ENCODE peak calls at places on chromosomes 3 and 15, in nine cellular contexts. One of them, this sample, is unnamed.

GRCh38 chr3:147089286-147089685 is 317.1 kb downstream of the ZIC4 start:
- DNase-seq in MM.1S: no peak
- DNase-seq in pancreas: no peak
- DNase-seq in HCT116: no peak
- DNase-seq in CD4-positive, alpha-beta T cell: no peak
- DNase-seq in psoas muscle: no peak
- DNase-seq in adrenal gland: no peak
- DNase-seq in choroid plexus epithelial cell: no peak
- DNase-seq in progenitor cell of endocrine pancreas: no peak
- DNase-seq in this sample: no peak

GRCh38 chr15:49199666-49200065 is 29.6 kb downstream of the GALK2 start:
- DNase-seq in progenitor cell of endocrine pancreas: no peak
- DNase-seq in psoas muscle: no peak
- DNase-seq in CD4-positive, alpha-beta T cell: no peak
- DNase-seq in MM.1S: no peak
- DNase-seq in pancreas: no peak
- DNase-seq in HCT116: no peak
- DNase-seq in choroid plexus epithelial cell: peak; percentile 35
- DNase-seq in adrenal gland: no peak
- DNase-seq in this sample: no peak

GRCh38 chr15:52463638-52464037 is 65.0 kb downstream of the MYO5A start:
- DNase-seq in CD4-positive, alpha-beta T cell: no peak
- DNase-seq in pancreas: no peak
- DNase-seq in choroid plexus epithelial cell: peak; percentile 38
- DNase-seq in MM.1S: peak; percentile 70
- DNase-seq in adrenal gland: no peak
- DNase-seq in progenitor cell of endocrine pancreas: no peak
- DNase-seq in HCT116: no peak
- DNase-seq in psoas muscle: no peak
- DNase-seq in this sample: no peak

GRCh38 chr15:67946701-67947100 is 106.9 kb upstream of the RNU6-1 start:
- DNase-seq in choroid plexus epithelial cell: no peak
- DNase-seq in adrenal gland: no peak
- DNase-seq in HCT116: no peak
- DNase-seq in CD4-positive, alpha-beta T cell: no peak
- DNase-seq in pancreas: no peak
- DNase-seq in MM.1S: peak; percentile 71
- DNase-seq in progenitor cell of endocrine pancreas: no peak
- DNase-seq in psoas muscle: no peak
- DNase-seq in this sample: no peak

GRCh38 chr3:181952221-181952620 is 240.5 kb downstream of the SOX2 start:
- DNase-seq in progenitor cell of endocrine pancreas: no peak
- DNase-seq in adrenal gland: no peak
- DNase-seq in CD4-positive, alpha-beta T cell: no peak
- DNase-seq in choroid plexus epithelial cell: no peak
- DNase-seq in psoas muscle: no peak
- DNase-seq in HCT116: no peak
- DNase-seq in pancreas: no peak
- DNase-seq in MM.1S: no peak
- DNase-seq in this sample: no peak

GRCh38 chr15:74592222-74592621 is 23.4 kb upstream of the CLK3 start:
- DNase-seq in MM.1S: no peak
- DNase-seq in psoas muscle: no peak
- DNase-seq in adrenal gland: no peak
- DNase-seq in choroid plexus epithelial cell: no peak
- DNase-seq in HCT116: no peak
- DNase-seq in progenitor cell of endocrine pancreas: no peak
- DNase-seq in pancreas: no peak
- DNase-seq in CD4-positive, alpha-beta T cell: no peak
- DNase-seq in this sample: no peak

GRCh38 chr15:68442041-68442440 is 10.1 kb upstream of the ITGA11 start:
- DNase-seq in psoas muscle: no peak
- DNase-seq in adrenal gland: peak; percentile 67
- DNase-seq in CD4-positive, alpha-beta T cell: no peak
- DNase-seq in pancreas: no peak
- DNase-seq in choroid plexus epithelial cell: no peak
- DNase-seq in MM.1S: no peak
- DNase-seq in HCT116: no peak
- DNase-seq in progenitor cell of endocrine pancreas: no peak
- DNase-seq in this sample: no peak

GRCh38 chr15:88703533-88703932 is 64.7 kb downstream of the ISG20 start:
- DNase-seq in progenitor cell of endocrine pancreas: no peak
- DNase-seq in choroid plexus epithelial cell: no peak
- DNase-seq in HCT116: no peak
- DNase-seq in MM.1S: no peak
- DNase-seq in pancreas: no peak
- DNase-seq in adrenal gland: no peak
- DNase-seq in psoas muscle: no peak
- DNase-seq in CD4-positive, alpha-beta T cell: no peak
- DNase-seq in this sample: no peak

GRCh38 chr3:59970384-59970783 is 920.6 kb upstream of the CFAP20DC start:
- DNase-seq in CD4-positive, alpha-beta T cell: no peak
- DNase-seq in MM.1S: no peak
- DNase-seq in pancreas: no peak
- DNase-seq in HCT116: no peak
- DNase-seq in progenitor cell of endocrine pancreas: no peak
- DNase-seq in psoas muscle: no peak
- DNase-seq in choroid plexus epithelial cell: no peak
- DNase-seq in adrenal gland: no peak
- DNase-seq in this sample: no peak

GRCh38 chr15:83449928-83450501 is 2.9 kb downstream of the SH3GL3 start:
- DNase-seq in MM.1S: no peak
- DNase-seq in pancreas: no peak
- DNase-seq in psoas muscle: no peak
- DNase-seq in choroid plexus epithelial cell: peak; percentile 26
- DNase-seq in progenitor cell of endocrine pancreas: no peak
- DNase-seq in CD4-positive, alpha-beta T cell: no peak
- DNase-seq in adrenal gland: no peak
- DNase-seq in HCT116: no peak
- DNase-seq in this sample: no peak

GRCh38 chr3:50356553-50356952 is 2.8 kb downstream of the TMEM115 start:
- DNase-seq in MM.1S: no peak
- DNase-seq in choroid plexus epithelial cell: no peak
- DNase-seq in CD4-positive, alpha-beta T cell: no peak
- DNase-seq in adrenal gland: no peak
- DNase-seq in psoas muscle: no peak
- DNase-seq in progenitor cell of endocrine pancreas: no peak
- DNase-seq in pancreas: peak; percentile 59
- DNase-seq in HCT116: no peak
- DNase-seq in this sample: no peak

GRCh38 chr3:50355829-50356552 is 3.3 kb downstream of the TMEM115 start:
- DNase-seq in CD4-positive, alpha-beta T cell: no peak
- DNase-seq in progenitor cell of endocrine pancreas: no peak
- DNase-seq in psoas muscle: no peak
- DNase-seq in adrenal gland: no peak
- DNase-seq in pancreas: no peak
- DNase-seq in MM.1S: no peak
- DNase-seq in choroid plexus epithelial cell: no peak
- DNase-seq in HCT116: no peak
- DNase-seq in this sample: no peak

GRCh38 chr3:50358355-50358926 is 880 bp downstream of the TMEM115 start:
- DNase-seq in HCT116: no peak
- DNase-seq in pancreas: peak; percentile 50
- DNase-seq in choroid plexus epithelial cell: no peak
- DNase-seq in CD4-positive, alpha-beta T cell: no peak
- DNase-seq in progenitor cell of endocrine pancreas: no peak
- DNase-seq in MM.1S: no peak
- DNase-seq in psoas muscle: no peak
- DNase-seq in adrenal gland: no peak
- DNase-seq in this sample: no peak

GRCh38 chr3:50358927-50359759 is at the start of gene TMEM115:
- DNase-seq in psoas muscle: peak; percentile 96
- DNase-seq in HCT116: peak; percentile 96
- DNase-seq in progenitor cell of endocrine pancreas: peak; percentile 88
- DNase-seq in adrenal gland: peak; percentile 97
- DNase-seq in choroid plexus epithelial cell: peak; percentile 100
- DNase-seq in CD4-positive, alpha-beta T cell: peak; percentile 89
- DNase-seq in MM.1S: peak; percentile 98
- DNase-seq in pancreas: peak; percentile 94
- DNase-seq in this sample: peak; percentile 97

DNA sequence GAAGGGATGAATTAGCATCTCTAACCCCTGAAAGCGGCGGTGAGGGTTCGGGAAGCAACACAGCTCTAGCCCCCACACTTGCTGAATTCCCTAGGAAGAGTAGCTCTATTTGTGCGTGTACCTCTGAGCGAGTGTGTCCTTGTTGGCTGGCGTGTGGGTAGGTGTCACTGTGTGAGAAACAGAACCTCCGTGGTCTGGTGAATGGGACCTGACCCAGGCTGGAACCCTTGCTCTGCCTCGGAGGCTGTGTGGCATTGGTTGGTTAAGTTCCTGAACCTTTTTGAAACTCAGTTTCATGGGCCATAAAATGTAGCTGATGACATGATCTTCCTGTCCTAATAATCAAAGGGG is 414 bp upstream of the TMEM115 start:
- DNase-seq in pancreas: no peak
- DNase-seq in adrenal gland: no peak
- DNase-seq in choroid plexus epithelial cell: no peak
- DNase-seq in CD4-positive, alpha-beta T cell: no peak
- DNase-seq in HCT116: no peak
- DNase-seq in MM.1S: no peak
- DNase-seq in psoas muscle: no peak
- DNase-seq in progenitor cell of endocrine pancreas: no peak
- DNase-seq in this sample: no peak
- TF ChIP-seq CTCF in pancreas: no peak
- TF ChIP-seq CTCF in adrenal gland: no peak
- TF ChIP-seq CTCF in choroid plexus epithelial cell: no peak
- TF ChIP-seq CTCF in CD4-positive, alpha-beta T cell: no peak
- TF ChIP-seq CTCF in HCT116: no peak
- TF ChIP-seq CTCF in MM.1S: no peak
- TF ChIP-seq CTCF in psoas muscle: no peak
- TF ChIP-seq CTCF in progenitor cell of endocrine pancreas: no peak
- TF ChIP-seq CTCF in this sample: no peak

DNA sequence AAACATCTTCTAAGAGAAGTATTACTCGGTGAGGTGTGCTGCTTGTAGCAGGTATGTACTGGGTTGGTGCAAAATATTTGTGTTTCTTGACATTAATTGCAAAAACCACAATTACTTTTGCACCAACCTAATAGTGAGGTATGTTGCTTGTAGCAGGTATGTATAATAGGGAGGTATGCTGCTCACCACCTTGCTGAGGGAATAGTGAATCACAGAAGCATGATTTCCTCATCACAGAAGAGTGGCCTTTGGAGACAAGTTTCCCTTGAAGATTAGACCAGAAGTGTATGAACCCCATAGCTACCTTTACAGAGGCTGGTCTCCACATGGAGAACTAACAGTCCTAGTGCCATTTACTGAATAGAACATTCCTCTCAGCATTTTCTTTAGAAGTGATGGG is 15.5 kb downstream of the DCP1A start:
- DNase-seq in HCT116: no peak
- DNase-seq in psoas muscle: no peak
- DNase-seq in adrenal gland: no peak
- DNase-seq in progenitor cell of endocrine pancreas: no peak
- DNase-seq in CD4-positive, alpha-beta T cell: no peak
- DNase-seq in MM.1S: no peak
- DNase-seq in pancreas: no peak
- DNase-seq in choroid plexus epithelial cell: no peak
- DNase-seq in this sample: no peak
- TF ChIP-seq CTCF in HCT116: no peak
- TF ChIP-seq CTCF in psoas muscle: no peak
- TF ChIP-seq CTCF in adrenal gland: no peak
- TF ChIP-seq CTCF in progenitor cell of endocrine pancreas: no peak
- TF ChIP-seq CTCF in CD4-positive, alpha-beta T cell: no peak
- TF ChIP-seq CTCF in MM.1S: no peak
- TF ChIP-seq CTCF in pancreas: no peak
- TF ChIP-seq CTCF in choroid plexus epithelial cell: no peak
- TF ChIP-seq CTCF in this sample: no peak

GRCh38 chr3:39811561-39811960 is 2.2 kb downstream of the MYRIP start:
- DNase-seq in choroid plexus epithelial cell: no peak
- DNase-seq in progenitor cell of endocrine pancreas: no peak
- DNase-seq in adrenal gland: no peak
- DNase-seq in MM.1S: no peak
- DNase-seq in HCT116: no peak
- DNase-seq in psoas muscle: no peak
- DNase-seq in CD4-positive, alpha-beta T cell: no peak
- DNase-seq in pancreas: no peak
- DNase-seq in this sample: no peak

GRCh38 chr3:39814007-39814406 is 4.6 kb downstream of the MYRIP start:
- DNase-seq in CD4-positive, alpha-beta T cell: no peak
- DNase-seq in MM.1S: no peak
- DNase-seq in pancreas: no peak
- DNase-seq in choroid plexus epithelial cell: peak; percentile 31
- DNase-seq in progenitor cell of endocrine pancreas: no peak
- DNase-seq in psoas muscle: no peak
- DNase-seq in HCT116: no peak
- DNase-seq in adrenal gland: no peak
- DNase-seq in this sample: no peak

GRCh38 chr3:39810647-39811161 is 1.3 kb downstream of the MYRIP start:
- DNase-seq in psoas muscle: no peak
- DNase-seq in adrenal gland: no peak
- DNase-seq in MM.1S: no peak
- DNase-seq in HCT116: no peak
- DNase-seq in pancreas: no peak
- DNase-seq in progenitor cell of endocrine pancreas: no peak
- DNase-seq in CD4-positive, alpha-beta T cell: no peak
- DNase-seq in choroid plexus epithelial cell: no peak
- DNase-seq in this sample: no peak

GRCh38 chr3:39809995-39810595 is 686 bp downstream of the MYRIP start:
- DNase-seq in psoas muscle: no peak
- DNase-seq in MM.1S: peak; percentile 12
- DNase-seq in choroid plexus epithelial cell: no peak
- DNase-seq in pancreas: peak; percentile 52
- DNase-seq in progenitor cell of endocrine pancreas: no peak
- DNase-seq in CD4-positive, alpha-beta T cell: no peak
- DNase-seq in adrenal gland: peak; percentile 14
- DNase-seq in HCT116: no peak
- DNase-seq in this sample: no peak

GRCh38 chr3:39812537-39812936 is 3.1 kb downstream of the MYRIP start:
- DNase-seq in CD4-positive, alpha-beta T cell: no peak
- DNase-seq in psoas muscle: no peak
- DNase-seq in HCT116: no peak
- DNase-seq in pancreas: peak; percentile 25
- DNase-seq in progenitor cell of endocrine pancreas: no peak
- DNase-seq in adrenal gland: no peak
- DNase-seq in choroid plexus epithelial cell: no peak
- DNase-seq in MM.1S: peak; percentile 13
- DNase-seq in this sample: no peak
- TF ChIP-seq CTCF in CD4-positive, alpha-beta T cell: no peak
- TF ChIP-seq CTCF in psoas muscle: peak; percentile 8
- TF ChIP-seq CTCF in HCT116: peak; percentile 20
- TF ChIP-seq CTCF in pancreas: peak; percentile 16
- TF ChIP-seq CTCF in progenitor cell of endocrine pancreas: peak; percentile 56
- TF ChIP-seq CTCF in adrenal gland: no peak
- TF ChIP-seq CTCF in choroid plexus epithelial cell: peak; percentile 38
- TF ChIP-seq CTCF in MM.1S: peak; percentile 60
- TF ChIP-seq CTCF in this sample: peak; percentile 6

GRCh38 chr3:160035757-160036156 is 47.1 kb downstream of the IL12A start:
- DNase-seq in psoas muscle: no peak
- DNase-seq in MM.1S: no peak
- DNase-seq in CD4-positive, alpha-beta T cell: no peak
- DNase-seq in HCT116: no peak
- DNase-seq in choroid plexus epithelial cell: no peak
- DNase-seq in progenitor cell of endocrine pancreas: no peak
- DNase-seq in adrenal gland: no peak
- DNase-seq in pancreas: no peak
- DNase-seq in this sample: no peak

GRCh38 chr3:160040181-160040580 is 51.5 kb downstream of the IL12A start:
- DNase-seq in pancreas: no peak
- DNase-seq in psoas muscle: no peak
- DNase-seq in HCT116: no peak
- DNase-seq in choroid plexus epithelial cell: no peak
- DNase-seq in CD4-positive, alpha-beta T cell: no peak
- DNase-seq in progenitor cell of endocrine pancreas: no peak
- DNase-seq in adrenal gland: no peak
- DNase-seq in MM.1S: no peak
- DNase-seq in this sample: no peak

GRCh38 chr3:160038862-160039562 is 50.4 kb downstream of the IL12A start:
- DNase-seq in adrenal gland: peak; percentile 39
- DNase-seq in progenitor cell of endocrine pancreas: peak; percentile 20
- DNase-seq in HCT116: no peak
- DNase-seq in pancreas: peak; percentile 63
- DNase-seq in choroid plexus epithelial cell: no peak
- DNase-seq in CD4-positive, alpha-beta T cell: no peak
- DNase-seq in psoas muscle: no peak
- DNase-seq in MM.1S: no peak
- DNase-seq in this sample: no peak
- TF ChIP-seq CTCF in adrenal gland: no peak
- TF ChIP-seq CTCF in progenitor cell of endocrine pancreas: no peak
- TF ChIP-seq CTCF in HCT116: no peak
- TF ChIP-seq CTCF in pancreas: no peak
- TF ChIP-seq CTCF in choroid plexus epithelial cell: no peak
- TF ChIP-seq CTCF in CD4-positive, alpha-beta T cell: no peak
- TF ChIP-seq CTCF in psoas muscle: no peak
- TF ChIP-seq CTCF in MM.1S: no peak
- TF ChIP-seq CTCF in this sample: no peak